ENCODE peak calls at places on chromosomes 11 and 22, in seven cellular contexts. A is upper lobe of right lung, S is brain microvascular endothelial cell, E is fibroblast of lung, M is A549, Z is dorsolateral prefrontal cortex, N is cardiac muscle cell. R is an unnamed sample.

GRCh38 chr11:43772733-43773132 is 92.2 kb downstream of the HSD17B12 start:
- DNase-seq in A (no peak), S (no peak), E (no peak), M (no peak), Z (no peak), N (no peak), R (no peak)

GRCh38 chr11:68138256-68138655 is 17.1 kb upstream of the CHKA start:
- DNase-seq in A (no peak), S (no peak), E (no peak), M (no peak), Z (no peak), N (no peak), R (no peak)

GRCh38 chr22:45645526-45646414 is 25.9 kb upstream of the ATXN10 start:
- DNase-seq in A (peak), S (peak), E (no peak), M (peak), Z (peak), N (peak), R (peak)

GRCh38 chr11:11706022-11706421 is 84.2 kb upstream of the GALNT18 start:
- DNase-seq in A (no peak), S (no peak), E (no peak), M (no peak), Z (no peak), N (no peak), R (no peak)

GRCh38 chr22:39244496-39245129 is at the start of gene PDGFB:
- DNase-seq in A (no peak), S (no peak), E (no peak), M (peak), Z (peak), N (peak), R (peak)

GRCh38 chr11:128458316-128458715 is 129.0 kb downstream of the ETS1 start:
- DNase-seq in A (no peak), S (peak), E (peak), M (peak), Z (no peak), N (no peak), R (no peak)

GRCh38 chr11:2701898-2702434 is 2.2 kb upstream of the KCNQ1OT1 start:
- DNase-seq in A (no peak), S (no peak), E (no peak), M (no peak), Z (no peak), N (no peak), R (no peak)

GRCh38 chr11:134678152-134678551 is 266.1 kb upstream of the B3GAT1 start:
- DNase-seq in A (no peak), S (no peak), E (no peak), M (no peak), Z (no peak), N (no peak), R (no peak)

GRCh38 chr11:75022759-75023396 is 34.1 kb downstream of the NEU3 start:
- DNase-seq in A (peak), S (peak), E (peak), M (peak), Z (peak), N (peak), R (peak)

GRCh38 chr11:117096140-117096972 is 1.9 kb downstream of the SIK3 start:
- DNase-seq in A (no peak), S (no peak), E (no peak), M (peak), Z (peak), N (peak), R (no peak)

GRCh38 chr11:1008001-1008400 is 28.5 kb downstream of the MUC6 start:
- DNase-seq in A (no peak), S (no peak), E (no peak), M (no peak), Z (no peak), N (no peak), R (no peak)

GRCh38 chr22:37147186-37147990 is 2.3 kb downstream of the IL2RB start:
- DNase-seq in A (no peak), S (no peak), E (no peak), M (no peak), Z (no peak), N (no peak), R (no peak)

GRCh38 chr11:17719028-17719939 is at the start of gene MYOD1:
- DNase-seq in A (no peak), S (no peak), E (peak), M (peak), Z (no peak), N (peak), R (no peak)

GRCh38 chr11:32729976-32730375 is 64.5 kb downstream of the CCDC73 start:
- DNase-seq in A (no peak), S (no peak), E (peak), M (no peak), Z (no peak), N (no peak), R (no peak)

GRCh38 chr22:23834830-23835772 is 3.7 kb downstream of the DERL3 start:
- DNase-seq in A (peak), S (no peak), E (no peak), M (no peak), Z (peak), N (no peak), R (peak)

GRCh38 chr11:75013051-75013450 is 24.3 kb downstream of the NEU3 start:
- DNase-seq in A (no peak), S (peak), E (peak), M (peak), Z (no peak), N (no peak), R (no peak)

GRCh38 chr11:129366737-129367597 is 8.7 kb upstream of the BARX2 start:
- DNase-seq in A (no peak), S (no peak), E (no peak), M (no peak), Z (no peak), N (no peak), R (no peak)

GRCh38 chr11:8290122-8290810 is 26.6 kb upstream of the LMO1 start:
- DNase-seq in A (no peak), S (no peak), E (no peak), M (no peak), Z (no peak), N (no peak), R (no peak)

GRCh38 chr11:120715239-120715638 is 203.7 kb downstream of the GRIK4 start:
- DNase-seq in A (no peak), S (no peak), E (no peak), M (peak), Z (no peak), N (no peak), R (no peak)

GRCh38 chr11:43541993-43542392 is 138.5 kb upstream of the HSD17B12 start:
- DNase-seq in A (no peak), S (no peak), E (no peak), M (no peak), Z (no peak), N (no peak), R (no peak)

GRCh38 chr11:76251223-76251575 is 44.9 kb upstream of the WNT11 start:
- DNase-seq in A (no peak), S (no peak), E (no peak), M (no peak), Z (no peak), N (no peak), R (no peak)

GRCh38 chr22:32760815-32761214 is 40.7 kb upstream of the TIMP3 start:
- DNase-seq in A (no peak), S (no peak), E (no peak), M (no peak), Z (no peak), N (no peak), R (no peak)

GRCh38 chr22:36101756-36102155 is 58.8 kb downstream of the APOL3 start:
- DNase-seq in A (no peak), S (no peak), E (no peak), M (no peak), Z (no peak), N (no peak), R (no peak)

GRCh38 chr22:49936018-49936972 is 17.9 kb downstream of the CRELD2 start:
- DNase-seq in A (peak), S (peak), E (peak), M (peak), Z (peak), N (peak), R (peak)

GRCh38 chr11:2581931-2582435 is 117.8 kb downstream of the KCNQ1OT1 start:
- DNase-seq in A (peak), S (no peak), E (no peak), M (no peak), Z (peak), N (no peak), R (no peak)

GRCh38 chr11:95338430-95338991 is 107.5 kb upstream of the SESN3 start:
- DNase-seq in A (peak), S (no peak), E (peak), M (no peak), Z (no peak), N (peak), R (peak)

GRCh38 chr11:95335989-95336388 is 105.0 kb upstream of the SESN3 start:
- DNase-seq in A (no peak), S (no peak), E (peak), M (no peak), Z (no peak), N (no peak), R (no peak)

GRCh38 chr11:95339554-95339953 is 108.6 kb upstream of the SESN3 start:
- DNase-seq in A (no peak), S (no peak), E (peak), M (no peak), Z (no peak), N (no peak), R (no peak)

GRCh38 chr11:95337972-95338429 is 107.0 kb upstream of the SESN3 start:
- DNase-seq in A (no peak), S (no peak), E (no peak), M (no peak), Z (no peak), N (no peak), R (no peak)

DNA sequence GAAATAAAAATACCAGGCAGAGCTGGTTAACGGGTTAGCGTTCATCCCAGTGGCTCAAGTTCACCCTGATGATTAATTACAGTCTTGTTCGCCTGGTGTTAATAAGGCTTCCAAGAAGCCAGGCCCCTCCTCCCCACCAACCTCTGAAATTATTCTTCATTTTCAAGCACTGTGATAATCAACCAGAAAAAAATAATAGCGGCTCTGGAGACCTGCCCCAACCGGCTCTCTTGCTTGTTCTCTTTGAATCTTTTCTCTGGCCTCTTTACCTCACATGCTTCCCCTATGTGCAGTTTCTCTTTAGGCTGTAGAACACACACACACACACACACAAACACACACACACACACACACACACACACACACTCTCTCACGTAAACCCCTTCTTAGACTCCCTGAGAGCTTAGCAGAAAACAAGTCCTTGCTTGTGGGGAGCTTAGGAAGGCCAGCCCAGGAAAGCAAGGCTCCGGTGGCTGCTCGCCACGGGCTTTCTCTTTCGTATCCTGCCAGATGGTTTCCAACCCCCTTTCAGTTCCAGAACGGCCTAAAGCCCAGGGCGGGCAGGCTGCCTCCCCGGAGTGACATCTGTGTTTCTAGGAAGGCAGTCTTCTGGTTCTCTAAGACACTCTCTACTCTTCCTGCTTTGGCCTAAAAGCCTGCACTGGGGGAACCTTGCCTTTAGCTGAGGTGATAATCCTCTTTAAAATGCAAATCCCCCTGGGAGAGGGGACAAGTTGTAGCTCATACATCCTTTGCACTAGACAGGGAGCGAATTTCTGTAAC is 106.4 kb upstream of the SESN3 start:
- DNase-seq in A (peak), S (peak), E (peak), M (no peak), Z (peak), N (peak), R (peak)
- H3K27ac ChIP-seq in A (peak), S (no peak), E (peak), M (no peak), Z (peak), N (peak), R (peak)

GRCh38 chr11:46669606-46670243 is 30.7 kb downstream of the ARHGAP1 start:
- DNase-seq in A (peak), S (no peak), E (no peak), M (peak), Z (no peak), N (no peak), R (no peak)
- TF ChIP-seq CTCF in A (peak), S (peak), E (peak), M (peak), Z (peak), N (peak), R (peak)

GRCh38 chr11:102268985-102269470 is 48.3 kb upstream of the BIRC3 start:
- DNase-seq in A (no peak), S (no peak), E (no peak), M (no peak), Z (no peak), N (no peak), R (no peak)

GRCh38 chr11:102268083-102268984 is 49.0 kb upstream of the BIRC3 start:
- DNase-seq in A (peak), S (peak), E (peak), M (peak), Z (no peak), N (peak), R (peak)

GRCh38 chr11:102266111-102266510 is 51.2 kb upstream of the BIRC3 start:
- DNase-seq in A (no peak), S (no peak), E (no peak), M (no peak), Z (no peak), N (no peak), R (no peak)

GRCh38 chr11:102269927-102270326 is 47.4 kb upstream of the BIRC3 start:
- DNase-seq in A (no peak), S (peak), E (peak), M (no peak), Z (no peak), N (no peak), R (no peak)

GRCh38 chr11:102267602-102268001 is 49.7 kb upstream of the BIRC3 start:
- DNase-seq in A (no peak), S (peak), E (peak), M (peak), Z (no peak), N (no peak), R (no peak)
- H3K27ac ChIP-seq in A (no peak), S (no peak), E (peak), M (peak), Z (no peak), N (no peak), R (no peak)

GRCh38 chr11:79441159-79441875 is 487 bp upstream of the TENM4 start:
- DNase-seq in A (no peak), S (no peak), E (peak), M (no peak), Z (no peak), N (no peak), R (no peak)
- TF ChIP-seq CTCF in A (no peak), S (peak), E (peak), M (no peak), Z (no peak), N (no peak), R (no peak)

R was measured in heart right ventricle.